ENCODE peak calls at places on chromosomes 1 and 21, in six cellular contexts. V is AG10803; H is right cardiac atrium; C is GM23248; W is effector memory CD8-positive, alpha-beta T cell; E is CD4-positive, alpha-beta T cell. A is an unnamed sample.

GRCh38 chr1:77316006-77316405 is 34.2 kb downstream of the AK5 start:
- DNase-seq in V (peak), H (no peak), C (peak), W (no peak), E (no peak), A (no peak)

GRCh38 chr1:88052162-88052561 is 631.9 kb upstream of the PKN2 start:
- DNase-seq in V (no peak), H (no peak), C (no peak), W (no peak), E (no peak), A (no peak)

GRCh38 chr1:230899845-230900251 is 31.5 kb upstream of the C1orf198 start:
- DNase-seq in V (peak), H (peak), C (peak), W (no peak), E (no peak), A (no peak)

GRCh38 chr21:42209801-42210479 is 9.0 kb upstream of the ABCG1 start:
- DNase-seq in V (no peak), H (no peak), C (no peak), W (no peak), E (no peak), A (no peak)

GRCh38 chr1:39779821-39780220 is 8.7 kb upstream of the OXCT2 start:
- DNase-seq in V (no peak), H (no peak), C (no peak), W (no peak), E (no peak), A (no peak)

GRCh38 chr1:50735443-50735842 is 224.6 kb downstream of the FAF1 start:
- DNase-seq in V (peak), H (no peak), C (peak), W (no peak), E (no peak), A (no peak)

GRCh38 chr21:46189213-46189958 is 5.1 kb upstream of the SPATC1L start:
- DNase-seq in V (peak), H (no peak), C (peak), W (no peak), E (no peak), A (no peak)

GRCh38 chr1:13749543-13750307 is 49.7 kb downstream of the PRDM2 start:
- DNase-seq in V (peak), H (peak), C (peak), W (peak), E (peak), A (peak)

GRCh38 chr1:46039571-46040052 is 92.8 kb downstream of the PIK3R3 start:
- DNase-seq in V (peak), H (no peak), C (peak), W (no peak), E (no peak), A (no peak)

GRCh38 chr1:206955476-206956312 is 9.4 kb upstream of the PIGR start:
- DNase-seq in V (peak), H (no peak), C (peak), W (no peak), E (no peak), A (no peak)

GRCh38 chr1:114342376-114342775 is 168.6 kb downstream of the TRIM33 start:
- DNase-seq in V (no peak), H (no peak), C (no peak), W (peak), E (no peak), A (no peak)

GRCh38 chr1:1069711-1070676 is 4.1 kb downstream of the RNF223 start:
- DNase-seq in V (no peak), H (peak), C (peak), W (no peak), E (no peak), A (no peak)

GRCh38 chr1:226677121-226678020 is 61.7 kb downstream of the ITPKB start:
- DNase-seq in V (peak), H (peak), C (peak), W (peak), E (peak), A (peak)

GRCh38 chr1:14067686-14068085 is 367.7 kb downstream of the PRDM2 start:
- DNase-seq in V (no peak), H (no peak), C (no peak), W (no peak), E (no peak), A (no peak)

GRCh38 chr1:36663772-36664430 is 181.2 kb upstream of the CSF3R start:
- DNase-seq in V (no peak), H (no peak), C (no peak), W (no peak), E (no peak), A (no peak)

GRCh38 chr21:14686466-14687276 is 140.6 kb upstream of the SAMSN1 start:
- DNase-seq in V (no peak), H (no peak), C (no peak), W (no peak), E (no peak), A (no peak)

GRCh38 chr1:3669421-3669821 is 17.1 kb downstream of the TP73 start:
- DNase-seq in V (no peak), H (peak), C (peak), W (no peak), E (no peak), A (peak)

GRCh38 chr21:34544032-34544496 is 32.1 kb upstream of the KCNE1 start:
- DNase-seq in V (peak), H (peak), C (peak), W (peak), E (peak), A (peak)

GRCh38 chr1:93678966-93679480 is 2.6 kb downstream of the BCAR3 start:
- DNase-seq in V (no peak), H (no peak), C (no peak), W (no peak), E (no peak), A (no peak)

GRCh38 chr1:19712928-19713327 is 48.3 kb downstream of the HTR6 start:
- DNase-seq in V (no peak), H (no peak), C (no peak), W (no peak), E (no peak), A (no peak)

GRCh38 chr1:38613996-38614395 is 245.6 kb downstream of the RRAGC start:
- DNase-seq in V (no peak), H (peak), C (no peak), W (no peak), E (no peak), A (peak)

GRCh38 chr1:246907472-246907871 is 24.3 kb downstream of the AHCTF1 start:
- DNase-seq in V (peak), H (no peak), C (peak), W (no peak), E (no peak), A (no peak)

GRCh38 chr1:2526824-2527552 is 592 bp upstream of the PANK4 start:
- DNase-seq in V (peak), H (peak), C (peak), W (no peak), E (no peak), A (peak)

GRCh38 chr1:10968411-10968826 is 44.0 kb upstream of the TARDBP start:
- DNase-seq in V (no peak), H (no peak), C (no peak), W (no peak), E (no peak), A (no peak)

GRCh38 chr1:95007687-95008086 is 65.1 kb downstream of the ALG14 start:
- DNase-seq in V (no peak), H (no peak), C (no peak), W (no peak), E (no peak), A (no peak)

GRCh38 chr1:208298593-208299233 is 54.5 kb upstream of the PLXNA2 start:
- DNase-seq in V (no peak), H (peak), C (no peak), W (no peak), E (no peak), A (no peak)

GRCh38 chr1:21872445-21873079 is 60.5 kb downstream of the LDLRAD2 start:
- DNase-seq in V (no peak), H (no peak), C (no peak), W (no peak), E (no peak), A (no peak)

GRCh38 chr1:7705048-7705907 is 65.8 kb upstream of the VAMP3 start:
- DNase-seq in V (no peak), H (peak), C (peak), W (peak), E (peak), A (peak)

GRCh38 chr1:3905953-3906671 is 6.0 kb upstream of the C1orf174 start:
- DNase-seq in V (no peak), H (no peak), C (no peak), W (no peak), E (no peak), A (no peak)

GRCh38 chr1:66253330-66253921 is 280.5 kb upstream of the SGIP1 start:
- DNase-seq in V (peak), H (no peak), C (peak), W (peak), E (no peak), A (no peak)

GRCh38 chr1:108598340-108598739 is 38.4 kb downstream of the EEIG2 start:
- DNase-seq in V (no peak), H (no peak), C (peak), W (no peak), E (no peak), A (no peak)

GRCh38 chr1:47229031-47229831 is 2.8 kb downstream of the TAL1 start:
- DNase-seq in V (no peak), H (peak), C (no peak), W (no peak), E (no peak), A (no peak)

GRCh38 chr1:7954683-7955082 is 6.8 kb upstream of the PARK7 start:
- DNase-seq in V (no peak), H (no peak), C (no peak), W (no peak), E (no peak), A (no peak)

GRCh38 chr1:169312084-169312954 is 55.3 kb downstream of the NME7 start:
- DNase-seq in V (peak), H (no peak), C (peak), W (peak), E (peak), A (no peak)

GRCh38 chr21:42097860-42098259 is 26.7 kb downstream of the UMODL1 start:
- DNase-seq in V (peak), H (no peak), C (peak), W (no peak), E (no peak), A (no peak)